ENCODE peak calls at places on chromosomes 1 and 21, in five cellular contexts. L is progenitor cell of endocrine pancreas, Q is mesothelial cell of epicardium, M is lung, H is astrocyte. E is an unnamed sample.

GRCh38 chr1:81717230-81717629 is 83.5 kb upstream of the ADGRL2 start:
- DNase-seq in Q (no peak), L (no peak), M (no peak), H (no peak), E (no peak)

GRCh38 chr1:6538958-6539357 is 15.4 kb downstream of the NOL9 start:
- DNase-seq in M (no peak), L (no peak), H (peak), Q (no peak), E (peak)

GRCh38 chr1:51916587-51917405 is 38.3 kb upstream of the NRDC start:
- DNase-seq in Q (no peak), L (no peak), H (peak), M (no peak), E (peak)

GRCh38 chr1:58905126-58905490 is 121.3 kb upstream of the JUN start:
- DNase-seq in L (no peak), H (no peak), Q (no peak), M (no peak), E (no peak)

GRCh38 chr1:19644761-19645543 is 841 bp downstream of the NBL1 start:
- DNase-seq in M (no peak), Q (no peak), H (no peak), L (no peak), E (no peak)

GRCh38 chr1:19661721-19662228 is 2.9 kb upstream of the HTR6 start:
- DNase-seq in Q (no peak), M (no peak), H (no peak), L (no peak), E (peak)

GRCh38 chr21:21236981-21237380 is 238.8 kb downstream of the NCAM2 start:
- DNase-seq in L (no peak), H (no peak), M (no peak), Q (no peak), E (no peak)

GRCh38 chr1:246048693-246049092 is 458.4 kb downstream of the SMYD3 start:
- DNase-seq in L (no peak), H (no peak), Q (no peak), M (no peak), E (no peak)

GRCh38 chr1:201295861-201296260 is 12.6 kb downstream of the PKP1 start:
- DNase-seq in L (no peak), M (no peak), Q (no peak), H (peak), E (peak)

GRCh38 chr21:46284077-46284644 is 1.2 kb downstream of the MCM3AP start:
- DNase-seq in Q (no peak), H (no peak), L (no peak), M (no peak), E (no peak)

GRCh38 chr1:42192106-42192505 is 27.6 kb upstream of the GUCA2A start:
- DNase-seq in M (no peak), Q (no peak), H (no peak), L (no peak), E (no peak)

GRCh38 chr1:154441241-154441888 is 36.2 kb downstream of the IL6R start:
- DNase-seq in M (no peak), H (no peak), Q (no peak), L (no peak), E (no peak)

GRCh38 chr1:46948629-46949282 is 7.5 kb upstream of the CYP4A11 start:
- DNase-seq in H (no peak), M (peak), L (no peak), Q (no peak), E (no peak)

GRCh38 chr1:89855413-89856123 is 34.7 kb downstream of the LRRC8D start:
- DNase-seq in H (peak), L (no peak), Q (no peak), M (no peak), E (peak)

GRCh38 chr1:41714613-41715389 is 203.9 kb downstream of the HIVEP3 start:
- DNase-seq in H (peak), L (no peak), M (no peak), Q (no peak), E (peak)

GRCh38 chr21:44666401-44667320 is at the start of gene KRTAP12-2:
- DNase-seq in L (no peak), Q (no peak), H (no peak), M (peak), E (no peak)

GRCh38 chr1:224894915-224895314 is 34.6 kb upstream of the DNAH14 start:
- DNase-seq in H (peak), Q (no peak), M (no peak), L (no peak), E (peak)

GRCh38 chr1:47881505-47882442 is 115.4 kb downstream of the TRABD2B start:
- DNase-seq in M (no peak), Q (no peak), H (no peak), L (no peak), E (no peak)

GRCh38 chr1:20405893-20406604 is 80.0 kb downstream of the CAMK2N1 start:
- DNase-seq in Q (no peak), L (no peak), H (peak), M (no peak), E (no peak)

GRCh38 chr1:177137814-177138213 is 26.7 kb downstream of the ASTN1 start:
- DNase-seq in H (no peak), Q (no peak), M (no peak), L (no peak), E (no peak)
- TF ChIP-seq CTCF in H (no peak), Q (no peak), M (no peak), L (no peak), E (no peak)

GRCh38 chr1:189708674-189709073 is 769.0 kb downstream of the BRINP3 start:
- DNase-seq in M (no peak), Q (no peak), L (no peak), H (no peak), E (no peak)
- TF ChIP-seq CTCF in M (no peak), Q (no peak), L (peak), H (no peak), E (no peak)

GRCh38 chr1:109263597-109264378 is 14.4 kb downstream of the CELSR2 start:
- DNase-seq in M (peak), Q (peak), H (peak), L (peak), E (peak)
- TF ChIP-seq CTCF in M (peak), Q (peak), H (peak), L (peak), E (peak)

DNA sequence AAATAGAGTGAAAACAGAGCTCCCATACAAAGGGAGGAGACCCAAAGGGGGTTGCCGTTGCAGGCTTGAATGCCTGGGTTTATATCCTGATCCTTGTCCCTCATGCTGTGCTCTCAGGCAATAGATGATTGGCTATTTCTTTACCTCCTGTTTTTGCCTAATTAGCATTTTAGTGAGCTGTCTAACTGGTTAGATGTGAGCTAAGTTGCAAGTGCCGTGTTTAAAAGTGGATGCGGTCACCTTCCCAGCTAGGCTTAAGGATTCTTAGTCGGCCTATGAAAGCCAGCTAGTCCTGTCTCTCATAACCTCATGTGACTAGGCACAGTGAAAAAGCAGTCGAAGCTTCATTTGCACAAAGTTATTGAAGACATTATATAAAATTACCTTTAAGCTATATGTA is 356.7 kb upstream of the TMPRSS15 start:
- DNase-seq in H (no peak), M (no peak), L (no peak), Q (no peak), E (no peak)
- TF ChIP-seq CTCF in H (no peak), M (no peak), L (no peak), Q (no peak), E (no peak)

GRCh38 chr1:101152633-101153032 is 84.2 kb upstream of the S1PR1 start:
- DNase-seq in M (no peak), H (no peak), L (no peak), Q (no peak), E (no peak)

GRCh38 chr1:101147381-101147780 is 89.4 kb upstream of the S1PR1 start:
- DNase-seq in L (no peak), Q (no peak), H (no peak), M (no peak), E (no peak)

GRCh38 chr1:101150266-101150665 is 86.6 kb upstream of the S1PR1 start:
- DNase-seq in L (no peak), Q (no peak), H (no peak), M (no peak), E (no peak)

GRCh38 chr1:101150676-101151075 is 86.1 kb upstream of the S1PR1 start:
- DNase-seq in Q (no peak), L (no peak), H (peak), M (no peak), E (peak)

GRCh38 chr1:101148987-101149386 is 87.8 kb upstream of the S1PR1 start:
- DNase-seq in Q (no peak), L (no peak), M (no peak), H (no peak), E (no peak)
- TF ChIP-seq CTCF in Q (no peak), L (no peak), M (no peak), H (no peak), E (no peak)

GRCh38 chr1:86388777-86389176 is 7.3 kb downstream of the ODF2L start:
- DNase-seq in Q (no peak), M (no peak), L (no peak), H (no peak), E (no peak)

GRCh38 chr1:86388228-86388627 is 7.9 kb downstream of the ODF2L start:
- DNase-seq in Q (no peak), H (no peak), L (no peak), M (no peak), E (no peak)

GRCh38 chr1:86394416-86394815 is 1.7 kb downstream of the ODF2L start:
- DNase-seq in L (no peak), H (peak), Q (no peak), M (no peak), E (peak)

GRCh38 chr1:86389315-86389714 is 6.8 kb downstream of the ODF2L start:
- DNase-seq in L (no peak), H (no peak), M (no peak), Q (no peak), E (no peak)
- TF ChIP-seq CTCF in L (no peak), H (no peak), M (no peak), Q (no peak), E (no peak)

GRCh38 chr1:79568411-79568810 is 561.9 kb upstream of the ADGRL4 start:
- DNase-seq in H (peak), Q (no peak), L (no peak), M (no peak), E (no peak)
- TF ChIP-seq CTCF in H (no peak), Q (no peak), L (no peak), M (no peak), E (no peak)